ENCODE peak calls at places on chromosomes 12 and 14, in eight cellular contexts. S is natural killer cell; P is activated CD8-positive, alpha-beta T cell treated with anti-CD3 and anti-CD28 coated beads for 36 hours; B is pancreas; D is activated CD8-positive, alpha-beta memory T cell treated with anti-CD3 and anti-CD28 coated beads, Interleukin-2, amount 10 ng/mL, durations not matched to agents 7 days and 5 days; V is Right ventricle myocardium superior; G is stimulated activated naive CD8-positive, alpha-beta T cell treated with anti-CD3 and anti-CD28 coated beads, Interleukin-15, amount 100 ng/mL, for 72 hours; H is lung. J is an unnamed sample.

GRCh38 chr14:63051301-63051700 is 6.0 kb upstream of the KCNH5 start:
- ATAC-seq in S (no peak), P (no peak), B (no peak), D (no peak), V (no peak), G (no peak), H (no peak), J (no peak)

GRCh38 chr12:72632286-72632685 is 360.1 kb downstream of the TRHDE start:
- ATAC-seq in S (no peak), P (no peak), B (no peak), D (no peak), V (no peak), G (no peak), H (no peak), J (no peak)

GRCh38 chr14:83842536-83842935 is 1687.4 kb upstream of the FLRT2 start:
- ATAC-seq in S (no peak), P (no peak), B (no peak), D (no peak), V (no peak), G (no peak), H (no peak), J (no peak)

GRCh38 chr14:39683711-39684110 is 251.5 kb upstream of the FBXO33 start:
- ATAC-seq in S (no peak), P (no peak), B (no peak), D (no peak), V (no peak), G (no peak), H (no peak), J (no peak)

GRCh38 chr14:95530461-95531170 is 4.2 kb upstream of the GLRX5 start:
- ATAC-seq in S (no peak), P (no peak), B (no peak), D (no peak), V (no peak), G (no peak), H (no peak), J (no peak)

GRCh38 chr14:30993071-30993470 is 32.4 kb upstream of the AP4S1 start:
- ATAC-seq in S (no peak), P (peak), B (no peak), D (no peak), V (no peak), G (peak), H (no peak), J (no peak)

GRCh38 chr12:107042801-107043200 is 50.5 kb downstream of the CRY1 start:
- ATAC-seq in S (peak), P (no peak), B (peak), D (no peak), V (no peak), G (no peak), H (no peak), J (no peak)

GRCh38 chr12:11778703-11779102 is 129.2 kb downstream of the ETV6 start:
- ATAC-seq in S (no peak), P (peak), B (no peak), D (no peak), V (no peak), G (peak), H (no peak), J (no peak)

GRCh38 chr12:8572507-8572906 is 31.8 kb upstream of the CLEC4E start:
- ATAC-seq in S (peak), P (no peak), B (no peak), D (no peak), V (peak), G (no peak), H (no peak), J (no peak)

GRCh38 chr12:107134558-107134957 is 41.2 kb upstream of the CRY1 start:
- ATAC-seq in S (peak), P (peak), B (no peak), D (peak), V (no peak), G (peak), H (no peak), J (no peak)

GRCh38 chr12:3962661-3963483 is 89.7 kb upstream of the PARP11 start:
- ATAC-seq in S (peak), P (peak), B (peak), D (peak), V (no peak), G (peak), H (no peak), J (peak)

GRCh38 chr12:132606466-132606865 is 3.9 kb downstream of the LRCOL1 start:
- ATAC-seq in S (no peak), P (no peak), B (no peak), D (no peak), V (no peak), G (no peak), H (no peak), J (no peak)

GRCh38 chr14:36852853-36853634 is 191.4 kb downstream of the PAX9 start:
- ATAC-seq in S (no peak), P (no peak), B (peak), D (no peak), V (peak), G (no peak), H (peak), J (no peak)

GRCh38 chr12:27244680-27245005 is 557 bp downstream of the STK38L start:
- ATAC-seq in S (no peak), P (no peak), B (no peak), D (no peak), V (no peak), G (no peak), H (peak), J (no peak)

GRCh38 chr14:99564256-99564902 is 39.6 kb downstream of the CCDC85C start:
- ATAC-seq in S (no peak), P (no peak), B (peak), D (no peak), V (peak), G (no peak), H (no peak), J (no peak)

GRCh38 chr12:122020795-122021192 is 890 bp upstream of the BCL7A start:
- ATAC-seq in S (no peak), P (no peak), B (no peak), D (no peak), V (no peak), G (no peak), H (no peak), J (no peak)

GRCh38 chr12:100472325-100472724 is 1.3 kb upstream of the NR1H4 start:
- ATAC-seq in S (no peak), P (no peak), B (no peak), D (no peak), V (no peak), G (no peak), H (no peak), J (no peak)

GRCh38 chr14:50055461-50056228 is 60.7 kb downstream of the VCPKMT start:
- ATAC-seq in S (peak), P (no peak), B (peak), D (no peak), V (peak), G (no peak), H (no peak), J (peak)

GRCh38 chr12:52442600-52443061 is 8.5 kb upstream of the KRT75 start:
- ATAC-seq in S (no peak), P (no peak), B (peak), D (no peak), V (peak), G (no peak), H (no peak), J (no peak)

GRCh38 chr14:68546839-68547238 is 246.0 kb downstream of the ZFP36L1 start:
- ATAC-seq in S (no peak), P (no peak), B (no peak), D (no peak), V (peak), G (no peak), H (no peak), J (no peak)

GRCh38 chr14:68279777-68280233 is 460.2 kb downstream of the RAD51B start:
- ATAC-seq in S (no peak), P (no peak), B (no peak), D (no peak), V (no peak), G (no peak), H (no peak), J (peak)

GRCh38 chr12:28770329-28770728 is 378.7 kb upstream of the FAR2 start:
- ATAC-seq in S (no peak), P (no peak), B (no peak), D (no peak), V (peak), G (no peak), H (peak), J (no peak)

GRCh38 chr12:24697295-24697694 is 251.6 kb downstream of the BCAT1 start:
- ATAC-seq in S (no peak), P (no peak), B (no peak), D (no peak), V (no peak), G (no peak), H (no peak), J (no peak)

GRCh38 chr14:94897092-94897491 is 127.2 kb upstream of the GSC start:
- ATAC-seq in S (no peak), P (no peak), B (no peak), D (no peak), V (peak), G (no peak), H (no peak), J (no peak)

GRCh38 chr14:52729585-52729924 is 411 bp upstream of the STYX start:
- ATAC-seq in S (no peak), P (no peak), B (no peak), D (no peak), V (no peak), G (no peak), H (no peak), J (no peak)

GRCh38 chr12:92597997-92598396 is 104.8 kb upstream of the PLEKHG7 start:
- ATAC-seq in S (no peak), P (peak), B (no peak), D (no peak), V (no peak), G (no peak), H (no peak), J (no peak)

J was measured in stimulated activated memory B cell treated with anti-CD40 and anti-IgM and Interleukin-4, amounts not matched to agents 10 μg/mL and 1 μg/mL and 100 μg/mL, for 72 hours.